ENCODE peak calls at places on chromosomes 13 and 19, in four cellular contexts. X, Q, L and K are unnamed samples.

GRCh38 chr19:37078717-37079032 is 442 bp downstream of the ZNF420 start:
- DNase-seq in Q (no peak), X (no peak), L (no peak), K (peak)

GRCh38 chr13:98676239-98676638 is 76.2 kb downstream of the SLC15A1 start:
- DNase-seq in Q (no peak), L (no peak), X (no peak), K (no peak)

GRCh38 chr19:2221918-2222317 is 14.2 kb downstream of the PLEKHJ1 start:
- DNase-seq in L (no peak), Q (no peak), X (no peak), K (peak)

GRCh38 chr13:21538280-21538679 is 65.7 kb downstream of the MICU2 start:
- DNase-seq in Q (no peak), X (no peak), L (no peak), K (no peak)

GRCh38 chr19:3556978-3557460 is 367 bp downstream of the MFSD12 start:
- DNase-seq in L (peak), X (no peak), Q (peak), K (peak)

GRCh38 chr19:19170053-19170945 is at the start of gene MEF2B:
- DNase-seq in Q (peak), X (peak), L (peak), K (peak)

GRCh38 chr19:10593820-10594637 is 6.9 kb upstream of the AP1M2 start:
- DNase-seq in Q (no peak), L (no peak), X (peak), K (no peak)

GRCh38 chr19:18946335-18946734 is 5.3 kb upstream of the HOMER3 start:
- DNase-seq in L (no peak), Q (no peak), X (no peak), K (no peak)

GRCh38 chr19:8192227-8192820 is 16.8 kb upstream of the CERS4 start:
- DNase-seq in Q (no peak), L (no peak), X (no peak), K (no peak)

GRCh38 chr13:27201661-27202060 is 30.1 kb upstream of the USP12 start:
- DNase-seq in Q (no peak), L (no peak), X (no peak), K (no peak)

GRCh38 chr13:112850273-112850672 is 118.7 kb upstream of the MCF2L start:
- DNase-seq in Q (no peak), L (no peak), X (no peak), K (no peak)

GRCh38 chr19:46689358-46689757 is 27.6 kb downstream of the PRKD2 start:
- DNase-seq in L (no peak), Q (no peak), X (no peak), K (no peak)

GRCh38 chr13:48448963-48449614 is 36.2 kb upstream of the LPAR6 start:
- DNase-seq in Q (peak), L (no peak), X (no peak), K (peak)

GRCh38 chr13:80359459-80360297 is 18.8 kb upstream of the SPRY2 start:
- DNase-seq in Q (no peak), X (no peak), L (no peak), K (peak)